ENCODE peak calls at places on chromosome 17, in ten cellular contexts. A is BJ; P is gastrocnemius medialis; D is ELR; L is amniotic stem cell; F is activated T-cell treated with anti-CD3 and anti-CD28 coated beads for 24 hours; K is body of pancreas; J is GM10248; X is stimulated activated CD8-positive, alpha-beta memory T cell treated with anti-CD3 and anti-CD28 coated beads, Interleukin-7, amount 100 ng/mL, for 24 hours; H is skeletal muscle cell. W is an unnamed sample.

GRCh38 chr17:57534863-57535651 is 210.0 kb downstream of the CCDC182 start:
- DNase-seq in A (no peak), P (no peak), D (no peak), L (no peak), F (no peak), K (peak; percentile 14), J (no peak), X (no peak), H (no peak), W (no peak)

GRCh38 chr17:3754066-3754457 is 30.4 kb downstream of the HASPIN start:
- DNase-seq in A (no peak), P (no peak), D (no peak), L (no peak), F (no peak), K (no peak), J (no peak), X (no peak), H (no peak), W (no peak)

GRCh38 chr17:19508327-19508867 is 25.3 kb upstream of the SLC47A1 start:
- DNase-seq in A (no peak), P (no peak), D (no peak), L (no peak), F (no peak), K (peak; percentile 17), J (peak; percentile 50), X (peak; percentile 4), H (no peak), W (no peak)

GRCh38 chr17:52276609-52277008 is 118.1 kb upstream of the CA10 start:
- DNase-seq in A (no peak), P (no peak), D (no peak), L (no peak), F (no peak), K (no peak), J (no peak), X (no peak), H (no peak), W (no peak)

GRCh38 chr17:39057807-39058206 is 90.6 kb upstream of the FBXO47 start:
- DNase-seq in A (no peak), P (no peak), D (no peak), L (no peak), F (no peak), K (no peak), J (no peak), X (no peak), H (no peak), W (no peak)

GRCh38 chr17:82667668-82668000 is 19.4 kb upstream of the WDR45B start:
- DNase-seq in A (no peak), P (no peak), D (no peak), L (no peak), F (no peak), K (no peak), J (no peak), X (no peak), H (no peak), W (no peak)

GRCh38 chr17:62750502-62751349 is 57.4 kb downstream of the MARCHF10 start:
- DNase-seq in A (no peak), P (no peak), D (peak; percentile 49), L (no peak), F (no peak), K (peak; percentile 41), J (no peak), X (no peak), H (no peak), W (no peak)

GRCh38 chr17:19747829-19748806 is at the start of gene ALDH3A1:
- DNase-seq in A (no peak), P (no peak), D (no peak), L (no peak), F (no peak), K (peak; percentile 30), J (no peak), X (no peak), H (no peak), W (no peak)

GRCh38 chr17:44942456-44942855 is 5.1 kb downstream of the KIF18B start:
- DNase-seq in A (no peak), P (no peak), D (no peak), L (no peak), F (no peak), K (no peak), J (no peak), X (no peak), H (no peak), W (no peak)

GRCh38 chr17:53662608-53663007 is 160.1 kb upstream of the KIF2B start:
- DNase-seq in A (no peak), P (no peak), D (no peak), L (no peak), F (no peak), K (no peak), J (no peak), X (no peak), H (no peak), W (no peak)

GRCh38 chr17:15261818-15262290 is 3.3 kb downstream of the PMP22 start:
- DNase-seq in A (no peak), P (peak; percentile 16), D (peak; percentile 39), L (no peak), F (no peak), K (no peak), J (no peak), X (no peak), H (no peak), W (no peak)

GRCh38 chr17:63718981-63719380 is 19.1 kb upstream of the LIMD2 start:
- DNase-seq in A (no peak), P (no peak), D (no peak), L (no peak), F (no peak), K (no peak), J (no peak), X (no peak), H (no peak), W (no peak)

GRCh38 chr17:54439816-54440215 is 460.8 kb upstream of the TOM1L1 start:
- DNase-seq in A (no peak), P (no peak), D (no peak), L (no peak), F (no peak), K (no peak), J (no peak), X (no peak), H (no peak), W (no peak)